ENCODE peak calls at places on chromosome 9, in nine cellular contexts. Z, O, D, A, H, U, B, W and F are unnamed samples.

GRCh38 chr9:6080154-6080716 is 64.8 kb upstream of the RANBP6 start:
- DNase-seq in H (peak), Z (peak), B (peak), D (peak), A (peak), O (peak), W (peak), U (peak), F (peak)

GRCh38 chr9:18393340-18394130 is 80.4 kb upstream of the ADAMTSL1 start:
- DNase-seq in U (peak), Z (no peak), A (peak), B (peak), D (peak), O (peak), W (no peak), H (peak), F (no peak)

GRCh38 chr9:136345281-136346156 is 18.0 kb downstream of the DNLZ start:
- DNase-seq in O (peak), A (peak), H (no peak), Z (peak), U (peak), W (peak), D (peak), B (peak), F (no peak)

GRCh38 chr9:82037126-82037525 is 48.6 kb downstream of the SPATA31D1 start:
- DNase-seq in D (no peak), U (peak), W (no peak), H (no peak), O (no peak), A (no peak), Z (no peak), B (no peak), F (no peak)

GRCh38 chr9:89515416-89515815 is 17.5 kb upstream of the SEMA4D start:
- DNase-seq in H (no peak), D (no peak), U (no peak), O (no peak), B (no peak), W (no peak), Z (no peak), A (no peak), F (no peak)

GRCh38 chr9:127919253-127919815 is 2.5 kb upstream of the ST6GALNAC4 start:
- DNase-seq in U (peak), Z (no peak), A (peak), B (peak), H (peak), D (peak), W (no peak), O (peak), F (no peak)

GRCh38 chr9:22392523-22392922 is 54.1 kb upstream of the DMRTA1 start:
- DNase-seq in Z (no peak), B (no peak), H (no peak), O (no peak), D (no peak), A (no peak), W (no peak), U (no peak), F (no peak)

GRCh38 chr9:79660615-79661014 is 88.8 kb downstream of the TLE4 start:
- DNase-seq in H (no peak), W (no peak), Z (peak), B (no peak), U (no peak), O (peak), A (no peak), D (no peak), F (no peak)

GRCh38 chr9:130530932-130531331 is 48.4 kb upstream of the FUBP3 start:
- DNase-seq in B (peak), D (peak), O (no peak), H (no peak), Z (no peak), A (peak), U (peak), W (no peak), F (no peak)

GRCh38 chr9:127854169-127854833 is at the start of gene ENG:
- DNase-seq in U (peak), O (peak), B (peak), W (peak), Z (no peak), H (no peak), D (peak), A (peak), F (no peak)

GRCh38 chr9:16266648-16267276 is 603.7 kb downstream of the BNC2 start:
- DNase-seq in U (no peak), Z (peak), O (peak), D (no peak), A (peak), H (peak), B (peak), W (peak), F (no peak)

GRCh38 chr9:112166176-112167140 is 8.6 kb downstream of the SUSD1 start:
- DNase-seq in D (peak), B (peak), W (peak), O (no peak), U (peak), H (peak), Z (peak), A (peak), F (no peak)

GRCh38 chr9:16726718-16727451 is 143.6 kb downstream of the BNC2 start:
- DNase-seq in H (peak), O (peak), D (peak), Z (peak), W (peak), A (peak), U (peak), B (peak), F (no peak)

DNA sequence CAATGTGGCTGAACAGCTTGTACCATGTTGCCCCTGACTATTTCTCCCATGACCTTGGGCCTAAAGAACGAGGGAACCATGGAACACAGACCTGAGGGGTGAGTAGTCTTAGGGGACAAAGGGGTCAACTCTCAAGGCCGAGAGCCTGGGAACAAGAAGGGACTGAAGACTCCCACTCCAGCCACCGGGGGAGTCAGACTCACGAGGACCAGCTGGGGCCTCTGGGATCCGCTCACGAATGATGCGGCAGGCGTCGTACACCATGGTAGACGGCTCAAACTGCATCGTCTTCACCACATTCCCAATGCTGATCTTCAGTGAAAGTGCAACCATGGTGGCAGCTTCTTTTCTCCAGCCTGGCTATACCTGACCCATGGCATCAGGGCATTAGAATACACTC is 6.6 kb downstream of the TLN1 start:
- DNase-seq in W (no peak), D (no peak), O (no peak), A (no peak), B (no peak), H (no peak), U (no peak), Z (no peak), F (no peak)
- TF ChIP-seq CTCF in W (peak), D (no peak), O (no peak), A (no peak), B (no peak), H (no peak), U (no peak), Z (no peak), F (no peak)

DNA sequence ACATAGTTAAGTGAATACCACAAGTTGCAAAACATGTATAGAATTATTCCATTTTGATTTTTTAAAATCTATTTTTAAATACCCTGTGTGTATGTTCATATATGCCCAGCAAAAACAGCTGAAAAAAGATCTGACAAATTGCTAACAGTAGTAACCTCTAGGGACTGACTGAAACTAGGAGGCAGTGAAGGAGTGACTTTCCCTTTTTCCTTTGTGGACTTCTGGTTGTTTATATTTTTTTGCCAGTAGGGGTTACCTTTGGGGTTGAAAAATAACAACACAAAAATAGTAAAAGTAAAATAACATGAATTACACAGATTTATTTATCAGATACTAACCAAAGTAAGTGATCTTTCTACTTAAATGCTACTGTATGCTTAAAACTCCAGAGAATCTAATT is 2.9 kb downstream of the MEGF9 start:
- DNase-seq in O (no peak), W (no peak), Z (no peak), U (no peak), A (peak), H (no peak), B (no peak), D (no peak), F (no peak)
- H3K4me3 ChIP-seq in O (no peak), W (peak), Z (no peak), U (no peak), A (no peak), H (no peak), B (no peak), D (peak), F (no peak)

DNA sequence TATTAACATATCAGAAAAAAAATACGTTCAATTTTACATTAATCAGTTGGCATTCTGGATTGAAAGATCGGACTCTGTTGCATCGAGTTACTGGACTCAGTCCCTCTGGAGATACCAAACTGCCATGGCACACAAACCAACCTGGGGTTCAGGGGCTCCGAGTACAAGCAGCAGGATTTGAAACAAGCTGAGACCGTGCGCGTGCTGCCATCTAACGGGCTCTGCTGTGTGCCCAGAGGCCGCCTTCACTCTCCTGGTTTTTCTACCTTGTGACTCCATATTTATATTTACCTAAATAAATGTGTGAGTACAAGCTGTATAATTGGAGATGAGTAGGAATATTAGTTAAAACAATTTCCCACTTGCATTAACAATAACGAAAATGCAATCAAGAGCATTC is 48.2 kb downstream of the ANXA1 start:
- DNase-seq in O (peak), Z (peak), U (peak), W (peak), A (no peak), H (no peak), B (peak), D (no peak), F (no peak)
- TF ChIP-seq CTCF in O (peak), Z (peak), U (peak), W (peak), A (peak), H (no peak), B (peak), D (peak), F (no peak)

DNA sequence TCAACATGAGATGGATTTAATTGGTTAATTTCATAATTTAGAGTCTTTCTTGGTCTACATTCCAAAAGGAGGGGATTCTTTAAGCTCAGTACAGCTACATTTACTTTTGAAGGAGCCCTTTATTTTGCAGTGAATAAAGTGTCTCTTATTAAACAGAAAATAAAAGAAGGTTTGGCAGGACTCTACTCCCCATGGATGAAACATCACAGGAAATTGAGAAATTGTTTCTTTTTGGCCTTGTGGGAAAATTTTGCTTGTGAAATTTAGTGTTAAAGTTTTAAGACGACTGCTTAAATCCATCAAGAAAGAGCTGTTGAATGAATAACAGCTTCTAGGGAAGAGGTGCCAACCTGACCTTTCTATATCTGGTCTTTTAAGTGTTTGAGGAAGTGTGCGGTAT is 187.7 kb downstream of the NTRK2 start:
- DNase-seq in Z (no peak), W (no peak), H (no peak), O (no peak), A (peak), B (peak), D (no peak), U (no peak), F (no peak)
- H3K4me3 ChIP-seq in Z (no peak), W (no peak), H (no peak), O (no peak), A (no peak), B (no peak), D (no peak), U (no peak), F (no peak)

DNA sequence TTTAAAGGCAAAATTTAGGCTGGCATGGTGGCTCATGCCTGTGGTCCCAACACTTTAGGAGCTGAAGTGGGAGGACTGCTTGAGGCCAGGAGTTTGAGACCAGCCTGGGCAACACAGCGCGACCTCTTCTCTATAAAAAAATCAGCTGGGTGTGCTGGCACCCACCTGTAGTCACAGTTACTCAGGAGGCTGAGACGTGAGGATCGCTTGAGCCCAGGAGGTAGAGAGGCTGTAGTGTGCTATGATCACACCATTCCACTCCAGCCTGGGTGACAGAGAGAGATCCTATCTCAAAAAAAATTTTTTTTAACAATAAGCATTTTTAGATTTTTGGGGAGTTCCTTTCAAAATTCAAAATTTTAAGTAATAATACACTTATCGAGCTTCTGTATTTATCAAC is 63.3 kb downstream of the SPATA31C2 start:
- DNase-seq in Z (no peak), U (no peak), A (no peak), B (no peak), H (no peak), D (no peak), W (no peak), O (no peak), F (no peak)
- TF ChIP-seq CTCF in Z (no peak), U (no peak), A (no peak), B (no peak), H (no peak), D (no peak), W (no peak), O (no peak), F (no peak)

DNA sequence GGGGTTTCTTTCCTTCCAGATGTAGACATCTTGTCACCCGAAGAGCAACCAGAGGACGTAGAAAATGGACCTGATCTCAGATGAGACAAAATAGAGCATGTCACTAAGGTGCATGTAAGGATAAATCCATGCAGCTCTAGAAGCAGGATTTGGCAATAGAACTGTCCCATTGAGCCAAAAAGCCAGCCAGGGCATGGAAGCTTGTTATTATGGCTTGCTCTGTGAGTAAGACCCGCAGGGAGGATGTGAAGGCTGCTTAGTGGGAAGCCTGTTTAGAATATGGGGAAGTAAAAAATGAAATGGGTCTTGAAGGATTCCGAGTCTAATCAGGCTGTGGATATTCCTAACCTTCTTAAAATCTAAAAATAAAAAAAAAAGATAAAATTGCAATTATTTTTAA is 165.6 kb upstream of the MPDZ start:
- DNase-seq in A (no peak), U (no peak), B (peak), Z (no peak), O (no peak), H (no peak), D (peak), W (no peak), F (no peak)
- H3K4me3 ChIP-seq in A (no peak), U (no peak), B (no peak), Z (no peak), O (no peak), H (no peak), D (peak), W (no peak), F (peak)

DNA sequence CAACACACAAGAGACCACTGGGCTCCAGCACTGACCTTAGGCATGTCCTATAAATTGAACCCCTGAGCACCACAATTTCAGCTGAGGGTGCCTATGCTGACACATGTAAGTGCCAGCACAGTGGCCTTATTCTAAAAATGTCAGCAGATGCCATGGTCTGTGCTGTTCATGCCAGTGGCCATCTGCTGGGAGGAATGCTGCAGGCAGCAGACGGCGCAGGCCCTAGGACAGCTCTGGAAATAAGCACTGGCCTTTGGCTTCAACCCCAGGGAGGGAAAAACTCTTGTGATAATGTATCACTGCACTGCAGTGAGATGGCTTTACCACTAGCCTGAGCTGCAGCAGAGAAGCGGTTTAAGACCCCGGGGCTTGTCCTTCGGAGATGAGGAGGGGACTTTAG is 98.5 kb downstream of the SYK start:
- DNase-seq in U (peak), O (no peak), B (no peak), W (peak), D (no peak), A (no peak), Z (peak), H (no peak), F (no peak)
- TF ChIP-seq CTCF in U (peak), O (no peak), B (peak), W (peak), D (peak), A (no peak), Z (peak), H (no peak), F (no peak)

GRCh38 chr9:97571664-97572063 is 61.5 kb downstream of the TSTD2 start:
- DNase-seq in H (no peak), O (no peak), U (no peak), A (no peak), D (no peak), W (no peak), Z (no peak), B (no peak), F (no peak)

GRCh38 chr9:97572196-97572891 is 60.8 kb downstream of the TSTD2 start:
- DNase-seq in O (no peak), H (no peak), Z (no peak), B (no peak), D (no peak), A (no peak), W (no peak), U (no peak), F (no peak)

GRCh38 chr9:97572892-97573365 is 60.2 kb downstream of the TSTD2 start:
- DNase-seq in B (no peak), A (no peak), H (no peak), O (no peak), U (no peak), W (no peak), D (no peak), Z (no peak), F (no peak)

GRCh38 chr9:97575673-97576048 is 57.5 kb downstream of the TSTD2 start:
- DNase-seq in Z (no peak), A (no peak), W (no peak), O (no peak), U (no peak), D (no peak), B (no peak), H (no peak), F (no peak)

GRCh38 chr9:97573482-97574073 is 59.6 kb downstream of the TSTD2 start:
- DNase-seq in B (no peak), Z (no peak), U (no peak), A (peak), D (no peak), W (no peak), H (no peak), O (no peak), F (no peak)
- H3K4me3 ChIP-seq in B (no peak), Z (no peak), U (no peak), A (no peak), D (no peak), W (no peak), H (no peak), O (no peak), F (no peak)

GRCh38 chr9:113853333-113853732 is 22.8 kb upstream of the ZNF618 start:
- DNase-seq in O (no peak), D (no peak), B (peak), H (peak), Z (peak), W (peak), U (no peak), A (peak), F (no peak)
- TF ChIP-seq CTCF in O (peak), D (no peak), B (peak), H (peak), Z (peak), W (peak), U (peak), A (peak), F (peak)

GRCh38 chr9:126523621-126524111 is 90.1 kb upstream of the LMX1B start:
- DNase-seq in D (no peak), O (no peak), W (no peak), A (peak), U (no peak), Z (no peak), B (no peak), H (peak), F (no peak)
- H3K4me3 ChIP-seq in D (no peak), O (no peak), W (no peak), A (no peak), U (no peak), Z (no peak), B (no peak), H (no peak), F (no peak)